ENCODE peak calls at places on chromosomes 11 and 22, in ten cellular contexts. E is A549; K is naive thymus-derived CD8-positive, alpha-beta T cell; D is natural killer cell; X is central memory CD8-positive, alpha-beta T cell; P is heart right ventricle; N is left ventricle myocardium superior; I is Right ventricle myocardium inferior; U is HepG2; G is psoas muscle. Q is an unnamed sample.

GRCh38 chr22:30219049-30219448 is 27.5 kb downstream of the LIF start:
- ATAC-seq in E (no peak), K (no peak), D (no peak), X (no peak), P (no peak), N (no peak), I (no peak), U (no peak), G (no peak), Q (no peak)

GRCh38 chr11:13692172-13692571 is 23.7 kb downstream of the FAR1 start:
- ATAC-seq in E (no peak), K (no peak), D (no peak), X (no peak), P (no peak), N (no peak), I (no peak), U (no peak), G (no peak), Q (no peak)

GRCh38 chr11:72836111-72836510 is 21.9 kb downstream of the ATG16L2 start:
- ATAC-seq in E (no peak), K (no peak), D (no peak), X (no peak), P (peak), N (peak), I (peak), U (no peak), G (no peak), Q (no peak)

GRCh38 chr22:48138427-48138826 is 1376.0 kb downstream of the TBC1D22A start:
- ATAC-seq in E (peak), K (no peak), D (no peak), X (no peak), P (no peak), N (no peak), I (no peak), U (no peak), G (no peak), Q (no peak)

GRCh38 chr11:7520981-7521487 is 7.2 kb downstream of the PPFIBP2 start:
- ATAC-seq in E (no peak), K (no peak), D (no peak), X (no peak), P (peak), N (peak), I (peak), U (no peak), G (no peak), Q (peak)

GRCh38 chr22:32951081-32951806 is 106.9 kb downstream of the SYN3 start:
- ATAC-seq in E (no peak), K (no peak), D (no peak), X (no peak), P (peak), N (no peak), I (no peak), U (no peak), G (no peak), Q (no peak)

GRCh38 chr22:28269277-28269676 is 350.2 kb upstream of the PITPNB start:
- ATAC-seq in E (no peak), K (no peak), D (no peak), X (no peak), P (peak), N (peak), I (peak), U (no peak), G (no peak), Q (no peak)

GRCh38 chr11:63747006-63747405 is 21.6 kb downstream of the ZFTA start:
- ATAC-seq in E (no peak), K (no peak), D (no peak), X (no peak), P (no peak), N (no peak), I (no peak), U (no peak), G (no peak), Q (no peak)

GRCh38 chr11:62789576-62789975 is 2.2 kb downstream of the TMEM223 start:
- ATAC-seq in E (no peak), K (no peak), D (no peak), X (no peak), P (no peak), N (no peak), I (no peak), U (no peak), G (no peak), Q (no peak)

Q was measured in activated CD4-positive, CD25-positive, alpha-beta regulatory T cell treated with anti-CD3 and anti-CD28 coated beads, Interleukin-2, amount 50 U/mL, for 24 hours.